ENCODE peak calls at places on chromosomes 1 and 21, in four cellular contexts. One of them, this sample, is unnamed.
A peak's percentile ranks its signal among the peaks of the same experiment; 100 is the strongest.

GRCh38 chr1:160047116-160047991 is 15.6 kb upstream of the PIGM start:
- DNase-seq in CD8-positive, alpha-beta T cell: no peak
- DNase-seq in spleen: no peak
- DNase-seq in left ventricle myocardium inferior: no peak
- DNase-seq in this sample: no peak

GRCh38 chr1:55337801-55338447 is 122.8 kb upstream of the USP24 start:
- DNase-seq in CD8-positive, alpha-beta T cell: no peak
- DNase-seq in spleen: no peak
- DNase-seq in left ventricle myocardium inferior: no peak
- DNase-seq in this sample: peak; percentile 14

GRCh38 chr1:9289724-9290493 is 2.8 kb upstream of the SPSB1 start:
- DNase-seq in CD8-positive, alpha-beta T cell: no peak
- DNase-seq in spleen: no peak
- DNase-seq in left ventricle myocardium inferior: peak; percentile 52
- DNase-seq in this sample: no peak

GRCh38 chr21:22871692-22872091 is 1873.5 kb downstream of the NCAM2 start:
- DNase-seq in CD8-positive, alpha-beta T cell: no peak
- DNase-seq in spleen: no peak
- DNase-seq in left ventricle myocardium inferior: no peak
- DNase-seq in this sample: no peak

GRCh38 chr1:172719066-172719627 is 60.2 kb downstream of the FASLG start:
- DNase-seq in CD8-positive, alpha-beta T cell: no peak
- DNase-seq in spleen: no peak
- DNase-seq in left ventricle myocardium inferior: no peak
- DNase-seq in this sample: no peak

GRCh38 chr1:247113733-247114271 is 9.6 kb upstream of the ZNF669 start:
- DNase-seq in CD8-positive, alpha-beta T cell: no peak
- DNase-seq in spleen: no peak
- DNase-seq in left ventricle myocardium inferior: no peak
- DNase-seq in this sample: no peak

GRCh38 chr1:73909043-73909567 is 288.9 kb downstream of the LRRIQ3 start:
- DNase-seq in CD8-positive, alpha-beta T cell: no peak
- DNase-seq in spleen: no peak
- DNase-seq in left ventricle myocardium inferior: no peak
- DNase-seq in this sample: no peak

GRCh38 chr1:44519035-44519676 is 114.1 kb downstream of the RNF220 start:
- DNase-seq in CD8-positive, alpha-beta T cell: peak; percentile 10
- DNase-seq in spleen: no peak
- DNase-seq in left ventricle myocardium inferior: no peak
- DNase-seq in this sample: no peak

GRCh38 chr1:165067829-165068228 is 288.7 kb downstream of the LMX1A start:
- DNase-seq in CD8-positive, alpha-beta T cell: no peak
- DNase-seq in spleen: no peak
- DNase-seq in left ventricle myocardium inferior: no peak
- DNase-seq in this sample: no peak

GRCh38 chr21:38806153-38806941 is 618 bp downstream of the ETS2 start:
- DNase-seq in CD8-positive, alpha-beta T cell: peak; percentile 24
- DNase-seq in spleen: peak; percentile 90
- DNase-seq in left ventricle myocardium inferior: peak; percentile 53
- DNase-seq in this sample: peak; percentile 43

GRCh38 chr1:6080469-6080868 is 34.8 kb downstream of the KCNAB2 start:
- DNase-seq in CD8-positive, alpha-beta T cell: no peak
- DNase-seq in spleen: no peak
- DNase-seq in left ventricle myocardium inferior: no peak
- DNase-seq in this sample: no peak
- TF ChIP-seq CTCF in CD8-positive, alpha-beta T cell: no peak
- TF ChIP-seq CTCF in spleen: no peak
- TF ChIP-seq CTCF in left ventricle myocardium inferior: peak; percentile 56
- TF ChIP-seq CTCF in this sample: peak; percentile 26

GRCh38 chr1:29208462-29208861 is 22.3 kb downstream of the MECR start:
- DNase-seq in CD8-positive, alpha-beta T cell: no peak
- DNase-seq in spleen: no peak
- DNase-seq in left ventricle myocardium inferior: no peak
- DNase-seq in this sample: no peak
- H3K36me3 ChIP-seq in CD8-positive, alpha-beta T cell: peaks cover 9% of the 10 kb centered on the region
- H3K36me3 ChIP-seq in spleen: peaks cover 66% of the 10 kb centered on the region
- H3K36me3 ChIP-seq in left ventricle myocardium inferior: peaks cover 58% of the 10 kb centered on the region
- H3K36me3 ChIP-seq in this sample: peaks cover 6% of the 10 kb centered on the region

DNA sequence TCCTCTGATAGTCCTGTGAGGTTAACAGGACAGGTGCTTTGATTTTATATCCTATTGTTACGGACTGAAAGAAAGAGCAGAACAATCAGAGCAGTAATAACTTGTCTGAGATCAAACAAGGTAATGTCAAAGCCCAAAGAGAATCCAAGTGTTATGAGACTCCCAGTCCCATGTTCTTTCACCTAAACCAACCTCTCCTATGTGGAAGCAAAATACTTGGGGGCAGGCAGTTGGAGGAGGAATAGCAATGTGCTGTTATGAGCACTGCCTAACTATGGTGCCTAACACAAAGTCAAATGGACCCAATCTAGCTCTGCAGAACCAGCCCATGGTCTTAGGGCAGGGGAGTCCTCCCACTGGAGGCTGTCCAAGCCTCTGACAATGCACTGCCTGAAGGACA is 28.1 kb downstream of the ACBD3 start:
- DNase-seq in CD8-positive, alpha-beta T cell: no peak
- DNase-seq in spleen: no peak
- DNase-seq in left ventricle myocardium inferior: no peak
- DNase-seq in this sample: no peak
- H3K4me1 ChIP-seq in CD8-positive, alpha-beta T cell: no peaks in the 10 kb centered on the region
- H3K4me1 ChIP-seq in spleen: peaks cover 13% of the 10 kb centered on the region
- H3K4me1 ChIP-seq in left ventricle myocardium inferior: peaks cover 3% of the 10 kb centered on the region
- H3K4me1 ChIP-seq in this sample: no peaks in the 10 kb centered on the region

GRCh38 chr1:7539772-7540175 is 231.3 kb upstream of the VAMP3 start:
- DNase-seq in CD8-positive, alpha-beta T cell: no peak
- DNase-seq in spleen: peak; percentile 19
- DNase-seq in left ventricle myocardium inferior: no peak
- DNase-seq in this sample: peak; percentile 65
- TF ChIP-seq CTCF in CD8-positive, alpha-beta T cell: no peak
- TF ChIP-seq CTCF in spleen: no peak
- TF ChIP-seq CTCF in left ventricle myocardium inferior: peak; percentile 52
- TF ChIP-seq CTCF in this sample: peak; percentile 51

GRCh38 chr1:94901841-94902240 is 25.1 kb downstream of the CNN3 start:
- DNase-seq in CD8-positive, alpha-beta T cell: no peak
- DNase-seq in spleen: no peak
- DNase-seq in left ventricle myocardium inferior: no peak
- DNase-seq in this sample: no peak

GRCh38 chr1:94895518-94895917 is 31.4 kb downstream of the CNN3 start:
- DNase-seq in CD8-positive, alpha-beta T cell: no peak
- DNase-seq in spleen: no peak
- DNase-seq in left ventricle myocardium inferior: no peak
- DNase-seq in this sample: no peak

GRCh38 chr1:94899756-94900155 is 27.2 kb downstream of the CNN3 start:
- DNase-seq in CD8-positive, alpha-beta T cell: no peak
- DNase-seq in spleen: no peak
- DNase-seq in left ventricle myocardium inferior: no peak
- DNase-seq in this sample: no peak

GRCh38 chr1:94894630-94895029 is 32.3 kb downstream of the CNN3 start:
- DNase-seq in CD8-positive, alpha-beta T cell: no peak
- DNase-seq in spleen: no peak
- DNase-seq in left ventricle myocardium inferior: no peak
- DNase-seq in this sample: no peak

GRCh38 chr1:94898486-94899385 is 28.2 kb downstream of the CNN3 start:
- DNase-seq in CD8-positive, alpha-beta T cell: no peak
- DNase-seq in spleen: no peak
- DNase-seq in left ventricle myocardium inferior: no peak
- DNase-seq in this sample: no peak
- H3K36me3 ChIP-seq in CD8-positive, alpha-beta T cell: no peaks in the 10 kb centered on the region
- H3K36me3 ChIP-seq in spleen: peaks cover 60% of the 10 kb centered on the region
- H3K36me3 ChIP-seq in left ventricle myocardium inferior: peaks cover 91% of the 10 kb centered on the region
- H3K36me3 ChIP-seq in this sample: peaks cover 28% of the 10 kb centered on the region

GRCh38 chr1:69433073-69433472 is 134.6 kb upstream of the LRRC7 start:
- DNase-seq in CD8-positive, alpha-beta T cell: no peak
- DNase-seq in spleen: no peak
- DNase-seq in left ventricle myocardium inferior: no peak
- DNase-seq in this sample: no peak

GRCh38 chr1:69441496-69441895 is 126.2 kb upstream of the LRRC7 start:
- DNase-seq in CD8-positive, alpha-beta T cell: no peak
- DNase-seq in spleen: no peak
- DNase-seq in left ventricle myocardium inferior: no peak
- DNase-seq in this sample: no peak

DNA sequence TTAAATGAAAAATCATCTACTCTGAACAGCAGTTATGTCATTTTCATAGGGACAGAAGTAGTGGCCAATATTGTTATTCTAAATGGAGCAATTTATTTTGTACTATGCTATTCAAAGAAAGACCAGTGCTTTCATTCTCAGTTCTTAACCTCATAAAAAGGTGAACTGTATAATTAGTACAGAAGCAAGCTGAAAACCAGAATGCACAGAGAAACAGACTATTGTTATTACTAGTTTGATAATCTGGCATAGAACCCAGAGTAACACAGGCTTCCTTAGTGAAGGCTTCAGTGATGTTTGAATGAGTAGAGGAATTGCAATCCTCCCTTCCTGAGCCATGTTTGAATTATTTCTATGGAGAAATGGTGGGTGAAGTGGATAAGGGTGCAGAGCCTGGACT is 131.6 kb upstream of the LRRC7 start:
- DNase-seq in CD8-positive, alpha-beta T cell: no peak
- DNase-seq in spleen: no peak
- DNase-seq in left ventricle myocardium inferior: no peak
- DNase-seq in this sample: no peak
- H3K4me1 ChIP-seq in CD8-positive, alpha-beta T cell: no peaks in the 10 kb centered on the region
- H3K4me1 ChIP-seq in spleen: no peaks in the 10 kb centered on the region
- H3K4me1 ChIP-seq in left ventricle myocardium inferior: no peaks in the 10 kb centered on the region
- H3K4me1 ChIP-seq in this sample: no peaks in the 10 kb centered on the region

DNA sequence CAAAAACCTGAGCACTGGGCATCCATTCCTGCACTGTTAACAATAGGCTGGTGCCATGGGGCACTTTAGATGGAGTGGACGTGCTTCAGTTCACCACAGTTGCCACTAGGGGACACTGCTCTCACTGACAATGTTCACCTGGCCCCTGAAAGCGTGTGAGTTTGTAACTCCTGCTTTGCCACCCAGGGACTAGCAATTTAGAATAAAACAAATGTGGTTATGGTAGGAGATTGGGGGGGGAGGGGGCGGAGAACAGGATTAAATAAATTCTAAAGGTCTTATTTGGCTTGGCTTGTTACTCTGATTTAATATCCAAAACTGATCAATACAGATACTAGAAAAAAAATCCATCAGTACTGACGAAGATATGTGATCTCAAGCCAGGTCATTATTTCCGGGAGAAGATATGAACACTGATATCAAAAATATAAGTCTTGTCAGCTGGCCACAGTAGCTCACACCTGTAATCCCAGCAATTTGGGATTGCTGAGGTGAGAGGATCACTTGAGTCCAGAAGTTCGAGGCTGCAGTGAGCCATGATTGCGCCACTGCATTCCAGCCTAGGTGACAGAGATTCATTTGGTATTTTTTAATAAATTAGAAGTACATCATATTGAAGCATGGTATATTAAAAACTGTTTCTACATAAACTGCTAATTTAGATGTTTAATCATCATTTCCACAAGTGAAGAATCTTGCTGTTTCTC is 23.2 kb downstream of the INTS7 start:
- DNase-seq in CD8-positive, alpha-beta T cell: peak; percentile 71
- DNase-seq in spleen: peak; percentile 79
- DNase-seq in left ventricle myocardium inferior: peak; percentile 25
- DNase-seq in this sample: peak; percentile 72
- TF ChIP-seq CTCF in CD8-positive, alpha-beta T cell: peak; percentile 98
- TF ChIP-seq CTCF in spleen: peak; percentile 83
- TF ChIP-seq CTCF in left ventricle myocardium inferior: peak; percentile 93
- TF ChIP-seq CTCF in this sample: peak; percentile 100

GRCh38 chr1:198683449-198683848 is 44.6 kb downstream of the PTPRC start:
- DNase-seq in CD8-positive, alpha-beta T cell: no peak
- DNase-seq in spleen: no peak
- DNase-seq in left ventricle myocardium inferior: no peak
- DNase-seq in this sample: no peak
- H3K36me3 ChIP-seq in CD8-positive, alpha-beta T cell: peaks cover 5% of the 10 kb centered on the region
- H3K36me3 ChIP-seq in spleen: peaks cover 14% of the 10 kb centered on the region
- H3K36me3 ChIP-seq in left ventricle myocardium inferior: no peaks in the 10 kb centered on the region
- H3K36me3 ChIP-seq in this sample: no peaks in the 10 kb centered on the region